ENCODE peak calls at places on chromosomes 11 and 22, in nine cellular contexts. M is brain microvascular endothelial cell, E is GM23338, C is HepG2, U is spleen, O is H1, P is esophagus squamous epithelium, W is right lobe of liver, Y is K562. V is an unnamed sample.
A peak's percentile ranks its signal among the peaks of the same experiment; 100 is the strongest.

GRCh38 chr11:88535916-88536547 is 198.5 kb upstream of the CTSC start:
- DNase-seq in M (no peak), E (no peak), C (peak; percentile 5), U (no peak), O (no peak), P (no peak), W (no peak), Y (no peak), V (peak; percentile 97)

GRCh38 chr22:27105142-27106025 is 448.0 kb downstream of the MIAT start:
- DNase-seq in M (peak; percentile 95), E (no peak), C (no peak), U (no peak), O (no peak), P (no peak), W (no peak), Y (no peak), V (peak; percentile 25)

GRCh38 chr11:122097419-122098001 is 18.5 kb downstream of the BLID start:
- DNase-seq in M (no peak), E (peak; percentile 26), C (no peak), U (no peak), O (no peak), P (no peak), W (no peak), Y (no peak), V (peak; percentile 74)

GRCh38 chr11:106012744-106013143 is 9.3 kb downstream of the MSANTD4 start:
- DNase-seq in M (peak; percentile 96), E (no peak), C (no peak), U (no peak), O (no peak), P (no peak), W (no peak), Y (no peak), V (peak; percentile 66)

GRCh38 chr11:65487467-65488272 is 11.2 kb upstream of the MALAT1 start:
- DNase-seq in M (peak; percentile 100), E (peak; percentile 100), C (peak; percentile 99), U (peak; percentile 93), O (peak; percentile 97), P (peak; percentile 72), W (peak; percentile 96), Y (peak; percentile 72), V (peak; percentile 99)

GRCh38 chr22:29216011-29216872 is 10.5 kb downstream of the EMID1 start:
- DNase-seq in M (no peak), E (no peak), C (no peak), U (peak; percentile 45), O (no peak), P (no peak), W (peak; percentile 43), Y (no peak), V (no peak)

GRCh38 chr11:19403196-19403895 is 162.6 kb upstream of the E2F8 start:
- DNase-seq in M (no peak), E (no peak), C (no peak), U (no peak), O (no peak), P (no peak), W (no peak), Y (no peak), V (no peak)

GRCh38 chr11:10044618-10045017 is 249.4 kb downstream of the SBF2 start:
- DNase-seq in M (no peak), E (peak; percentile 68), C (peak; percentile 4), U (no peak), O (no peak), P (no peak), W (no peak), Y (no peak), V (peak; percentile 12)

GRCh38 chr22:40044870-40045834 is 50.4 kb downstream of the FAM83F start:
- DNase-seq in M (peak; percentile 11), E (peak; percentile 79), C (peak; percentile 20), U (peak; percentile 97), O (no peak), P (no peak), W (peak; percentile 80), Y (peak; percentile 79), V (no peak)

GRCh38 chr22:24894998-24895397 is 51.5 kb downstream of the LHFPL7 start:
- DNase-seq in M (peak; percentile 56), E (peak; percentile 32), C (peak; percentile 61), U (no peak), O (no peak), P (no peak), W (peak; percentile 81), Y (no peak), V (peak; percentile 55)

GRCh38 chr22:44389926-44390925 is 77.5 kb upstream of the SHISAL1 start:
- DNase-seq in M (no peak), E (no peak), C (no peak), U (peak; percentile 44), O (no peak), P (no peak), W (peak; percentile 15), Y (no peak), V (no peak)

GRCh38 chr22:37221424-37222336 is 9.4 kb upstream of the SSTR3 start:
- DNase-seq in M (no peak), E (no peak), C (no peak), U (peak; percentile 79), O (no peak), P (no peak), W (no peak), Y (no peak), V (no peak)

GRCh38 chr11:130576146-130576545 is 127.7 kb downstream of the ADAMTS15 start:
- DNase-seq in M (no peak), E (no peak), C (no peak), U (no peak), O (no peak), P (no peak), W (no peak), Y (no peak), V (no peak)

GRCh38 chr11:117313828-117314768 is 2.0 kb downstream of the BACE1 start:
- DNase-seq in M (no peak), E (no peak), C (no peak), U (peak; percentile 64), O (no peak), P (no peak), W (no peak), Y (no peak), V (no peak)
- H3K27me3 ChIP-seq in M (no peaks in the 10 kb centered on the region), E (no peaks in the 10 kb centered on the region), C (no peaks in the 10 kb centered on the region), U (no peaks in the 10 kb centered on the region), O (peaks cover 7% of the 10 kb centered on the region), P (no peaks in the 10 kb centered on the region), W (no peaks in the 10 kb centered on the region), Y (peaks cover 9% of the 10 kb centered on the region), V (no peaks in the 10 kb centered on the region)

GRCh38 chr11:72326151-72326842 is 82.3 kb upstream of the PHOX2A start:
- DNase-seq in M (peak; percentile 84), E (no peak), C (no peak), U (no peak), O (no peak), P (no peak), W (no peak), Y (peak; percentile 67), V (peak; percentile 65)

GRCh38 chr11:72330131-72330727 is 86.3 kb upstream of the PHOX2A start:
- DNase-seq in M (no peak), E (no peak), C (no peak), U (no peak), O (no peak), P (no peak), W (no peak), Y (no peak), V (no peak)

GRCh38 chr11:72331761-72332160 is 87.8 kb upstream of the PHOX2A start:
- DNase-seq in M (no peak), E (no peak), C (no peak), U (no peak), O (no peak), P (no peak), W (no peak), Y (no peak), V (no peak)

GRCh38 chr11:72333657-72334056 is 89.7 kb upstream of the PHOX2A start:
- DNase-seq in M (no peak), E (peak; percentile 89), C (no peak), U (no peak), O (peak; percentile 59), P (no peak), W (no peak), Y (peak; percentile 29), V (no peak)

DNA sequence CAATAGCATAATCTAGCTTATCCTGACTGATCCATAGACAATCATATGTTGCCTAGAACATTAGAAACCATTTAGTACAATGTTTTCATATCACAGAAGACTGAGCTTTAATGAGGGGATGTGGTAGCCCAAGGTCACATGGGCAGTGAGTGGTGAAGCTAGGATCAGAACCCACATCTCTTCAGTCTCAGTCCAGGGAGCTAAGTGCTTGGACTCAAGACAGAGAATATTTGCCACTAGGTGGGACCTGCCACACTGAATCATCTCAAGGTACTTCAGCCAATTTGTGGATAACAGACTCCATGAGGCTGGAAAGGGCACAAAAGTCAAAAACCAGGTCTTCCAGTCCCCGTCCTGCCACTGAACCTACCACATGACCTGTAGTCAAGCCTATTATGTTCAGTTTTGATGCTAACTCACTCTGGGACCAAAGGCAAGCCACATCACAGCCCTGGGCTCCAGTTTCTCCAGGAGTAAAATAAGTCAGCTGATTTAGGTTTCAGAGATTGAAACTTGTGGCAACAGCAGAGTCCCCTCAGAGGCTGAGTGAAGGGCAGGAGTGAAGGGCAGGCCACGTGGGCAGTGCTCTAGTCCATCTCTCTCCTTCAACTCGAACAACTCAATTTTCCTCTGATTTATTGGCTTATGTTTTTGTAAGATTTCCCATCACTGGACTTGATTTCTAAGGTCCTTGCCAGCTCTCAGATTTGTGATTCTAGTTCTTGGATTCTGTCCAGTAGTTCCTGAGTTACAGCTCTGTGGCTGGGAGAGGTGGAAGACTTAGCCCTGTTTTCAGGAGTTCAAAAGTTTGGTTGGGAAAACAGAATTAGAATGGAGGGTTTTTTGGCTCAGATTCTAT is 84.6 kb upstream of the PHOX2A start:
- DNase-seq in M (no peak), E (peak; percentile 15), C (no peak), U (no peak), O (no peak), P (no peak), W (no peak), Y (no peak), V (no peak)
- TF ChIP-seq CTCF in M (peak; percentile 27), E (peak; percentile 26), C (peak; percentile 26), U (no peak), O (no peak), P (no peak), W (no peak), Y (peak; percentile 20), V (peak; percentile 9)

GRCh38 chr11:5663511-5663910 is 21.4 kb downstream of the TRIM5 start:
- DNase-seq in M (no peak), E (no peak), C (no peak), U (no peak), O (no peak), P (no peak), W (no peak), Y (no peak), V (no peak)
- H3K27me3 ChIP-seq in M (no peaks in the 10 kb centered on the region), E (no peaks in the 10 kb centered on the region), C (no peaks in the 10 kb centered on the region), U (no peaks in the 10 kb centered on the region), O (no peaks in the 10 kb centered on the region), P (no peaks in the 10 kb centered on the region), W (no peaks in the 10 kb centered on the region), Y (no peaks in the 10 kb centered on the region), V (no peaks in the 10 kb centered on the region)

DNA sequence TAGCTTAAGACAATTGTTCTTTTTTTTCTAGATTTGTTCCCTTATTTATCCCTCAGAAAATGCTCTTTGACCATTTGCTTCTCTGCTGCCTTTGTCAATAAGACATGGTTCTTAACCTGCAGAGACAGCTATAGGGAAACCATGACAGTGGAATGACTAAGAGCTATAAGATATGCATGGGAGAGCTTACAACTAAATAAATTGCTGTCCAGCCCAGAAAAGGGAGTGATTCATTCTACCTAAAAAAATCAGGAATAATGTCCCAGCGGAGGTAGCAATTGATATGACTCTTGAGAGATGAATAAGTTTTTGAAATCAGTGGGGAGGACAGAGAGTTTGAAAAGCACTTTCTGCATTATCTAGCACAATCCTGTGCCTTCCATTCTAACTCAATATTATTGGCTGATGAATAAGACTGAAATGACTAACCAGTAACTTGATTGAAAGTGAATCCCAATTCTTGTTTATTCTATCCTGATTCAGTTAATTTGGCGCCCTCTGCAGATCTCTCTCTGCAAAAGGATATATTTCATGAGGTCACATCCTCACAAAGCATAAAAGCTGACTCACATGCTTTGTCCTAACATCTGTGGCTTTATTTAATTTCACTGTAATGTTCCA is 680.5 kb upstream of the API5 start:
- DNase-seq in M (peak; percentile 36), E (peak; percentile 40), C (peak; percentile 12), U (no peak), O (no peak), P (no peak), W (no peak), Y (no peak), V (peak; percentile 47)
- TF ChIP-seq CTCF in M (no peak), E (peak; percentile 48), C (peak; percentile 22), U (no peak), O (peak; percentile 24), P (no peak), W (no peak), Y (no peak), V (no peak)

V was measured in bronchial epithelial cell.